ENCODE peak calls at places on chromosomes 7 and 10, in ten cellular contexts. S is pancreas; H is IMR-90; P is fibroblast of mammary gland; M is CD8-positive, alpha-beta T cell; K is Peyer's patch; A is RWPE1; T is hepatocyte; Z is stomach; C is thoracic aorta. V is an unnamed sample.

GRCh38 chr10:117967149-117967548 is 79.6 kb downstream of the RAB11FIP2 start:
- DNase-seq in S (no peak), H (no peak), P (no peak), M (no peak), K (no peak), A (no peak), T (no peak), Z (no peak), C (no peak), V (no peak)

GRCh38 chr10:111967116-111967515 is 216.4 kb downstream of the GPAM start:
- DNase-seq in S (no peak), H (no peak), P (no peak), M (no peak), K (no peak), A (no peak), T (no peak), Z (no peak), C (no peak), V (no peak)

GRCh38 chr7:95190515-95190914 is 133.8 kb downstream of the PON1 start:
- DNase-seq in S (no peak), H (no peak), P (peak; percentile 5), M (no peak), K (no peak), A (no peak), T (no peak), Z (no peak), C (no peak), V (no peak)

GRCh38 chr10:43390791-43391190 is 18.2 kb downstream of the HNRNPF start:
- DNase-seq in S (peak; percentile 26), H (peak; percentile 49), P (peak; percentile 65), M (peak; percentile 29), K (no peak), A (no peak), T (peak; percentile 54), Z (no peak), C (no peak), V (no peak)

GRCh38 chr7:14054125-14054524 is 64.7 kb upstream of the ETV1 start:
- DNase-seq in S (no peak), H (no peak), P (no peak), M (no peak), K (no peak), A (no peak), T (no peak), Z (no peak), C (no peak), V (no peak)

GRCh38 chr7:120165231-120165630 is 107.7 kb upstream of the KCND2 start:
- DNase-seq in S (no peak), H (no peak), P (peak; percentile 39), M (no peak), K (no peak), A (no peak), T (no peak), Z (no peak), C (no peak), V (no peak)

GRCh38 chr7:997404-998395 is 14.7 kb downstream of the CYP2W1 start:
- DNase-seq in S (no peak), H (no peak), P (no peak), M (no peak), K (no peak), A (no peak), T (no peak), Z (no peak), C (no peak), V (no peak)

GRCh38 chr10:60534791-60535389 is 145.2 kb upstream of the ANK3 start:
- DNase-seq in S (no peak), H (no peak), P (no peak), M (no peak), K (no peak), A (no peak), T (no peak), Z (no peak), C (no peak), V (no peak)

GRCh38 chr7:11698273-11698930 is 133.6 kb downstream of the THSD7A start:
- DNase-seq in S (no peak), H (no peak), P (no peak), M (no peak), K (no peak), A (no peak), T (no peak), Z (no peak), C (no peak), V (no peak)

GRCh38 chr7:105187302-105188169 is 173.5 kb downstream of the KMT2E start:
- DNase-seq in S (no peak), H (peak; percentile 16), P (peak; percentile 10), M (no peak), K (no peak), A (peak; percentile 40), T (no peak), Z (no peak), C (no peak), V (no peak)

GRCh38 chr7:116239434-116239833 is 29.1 kb downstream of the TES start:
- DNase-seq in S (no peak), H (no peak), P (no peak), M (no peak), K (no peak), A (no peak), T (peak; percentile 33), Z (no peak), C (no peak), V (no peak)

GRCh38 chr7:116242759-116243158 is 32.4 kb downstream of the TES start:
- DNase-seq in S (no peak), H (peak; percentile 53), P (peak; percentile 20), M (no peak), K (no peak), A (no peak), T (no peak), Z (no peak), C (no peak), V (no peak)

GRCh38 chr7:116241296-116241695 is 31.0 kb downstream of the TES start:
- DNase-seq in S (no peak), H (no peak), P (peak; percentile 28), M (no peak), K (no peak), A (no peak), T (no peak), Z (no peak), C (no peak), V (no peak)

GRCh38 chr7:116240021-116240659 is 29.8 kb downstream of the TES start:
- DNase-seq in S (no peak), H (no peak), P (no peak), M (no peak), K (no peak), A (no peak), T (no peak), Z (no peak), C (no peak), V (no peak)

GRCh38 chr7:116242177-116242576 is 31.8 kb downstream of the TES start:
- DNase-seq in S (no peak), H (peak; percentile 51), P (peak; percentile 42), M (no peak), K (no peak), A (no peak), T (no peak), Z (no peak), C (no peak), V (no peak)
- TF ChIP-seq CTCF in S (no peak), H (peak; percentile 54), P (peak; percentile 36), M (no peak), K (no peak), A (no peak), T (peak; percentile 12), Z (no peak), C (no peak), V (no peak)

DNA sequence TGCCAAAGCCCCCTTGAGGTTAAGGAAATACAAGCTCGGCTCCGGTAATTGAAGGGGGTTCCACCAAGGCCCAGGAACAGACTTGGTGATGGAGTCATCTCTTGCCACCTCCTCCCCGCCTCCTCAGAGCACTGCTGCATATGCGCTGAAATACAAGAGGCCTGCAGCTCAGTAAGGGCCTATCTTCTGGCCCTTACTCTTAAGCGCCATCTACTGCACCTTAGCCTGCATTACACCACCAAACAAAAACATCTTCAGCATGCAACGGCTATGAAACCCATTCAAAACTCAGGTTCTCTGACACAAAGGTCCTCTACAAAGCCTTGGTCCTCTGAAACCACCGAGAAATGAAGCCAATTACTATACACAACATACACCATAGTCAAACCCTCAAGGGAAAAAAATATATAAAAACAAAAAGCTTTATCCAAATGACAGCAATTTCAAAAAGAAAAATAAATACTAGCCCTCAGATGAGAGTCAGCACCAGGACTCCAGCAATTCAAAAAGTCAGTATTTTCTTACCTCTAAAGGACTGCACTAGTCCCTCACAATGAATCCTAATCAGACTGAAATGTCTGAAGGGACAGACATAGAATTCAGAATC is 176.8 kb upstream of the TBX20 start:
- DNase-seq in S (no peak), H (no peak), P (peak; percentile 7), M (no peak), K (no peak), A (no peak), T (no peak), Z (no peak), C (no peak), V (no peak)
- TF ChIP-seq CTCF in S (no peak), H (peak; percentile 34), P (peak; percentile 41), M (no peak), K (no peak), A (peak; percentile 21), T (no peak), Z (no peak), C (no peak), V (no peak)

GRCh38 chr7:69893915-69894314 is 295.6 kb downstream of the AUTS2 start:
- DNase-seq in S (no peak), H (no peak), P (peak; percentile 54), M (no peak), K (no peak), A (no peak), T (peak; percentile 26), Z (no peak), C (no peak), V (no peak)
- TF ChIP-seq CTCF in S (no peak), H (no peak), P (peak; percentile 48), M (no peak), K (no peak), A (no peak), T (peak; percentile 42), Z (no peak), C (no peak), V (no peak)

GRCh38 chr10:80166581-80167470 is 34.3 kb downstream of the PLAC9 start:
- DNase-seq in S (no peak), H (no peak), P (no peak), M (no peak), K (peak; percentile 43), A (no peak), T (no peak), Z (no peak), C (no peak), V (no peak)

GRCh38 chr10:80164596-80164995 is 32.1 kb downstream of the PLAC9 start:
- DNase-seq in S (no peak), H (no peak), P (no peak), M (no peak), K (no peak), A (no peak), T (no peak), Z (no peak), C (no peak), V (no peak)

GRCh38 chr10:80167471-80167870 is 34.9 kb downstream of the PLAC9 start:
- DNase-seq in S (no peak), H (no peak), P (no peak), M (no peak), K (peak; percentile 41), A (no peak), T (no peak), Z (no peak), C (no peak), V (no peak)

GRCh38 chr10:80163741-80164341 is 31.3 kb downstream of the PLAC9 start:
- DNase-seq in S (no peak), H (peak; percentile 90), P (peak; percentile 97), M (no peak), K (peak; percentile 79), A (peak; percentile 55), T (no peak), Z (peak; percentile 72), C (no peak), V (no peak)

GRCh38 chr10:80165173-80165572 is 32.6 kb downstream of the PLAC9 start:
- DNase-seq in S (no peak), H (peak; percentile 67), P (peak; percentile 56), M (no peak), K (peak; percentile 46), A (peak; percentile 87), T (no peak), Z (no peak), C (no peak), V (no peak)
- TF ChIP-seq CTCF in S (no peak), H (peak; percentile 43), P (peak; percentile 17), M (no peak), K (no peak), A (no peak), T (no peak), Z (no peak), C (peak; percentile 19), V (no peak)

V was measured in mesothelial cell of epicardium.